ENCODE peak calls at places on chromosomes 3 and 15, in five cellular contexts. A is HepG2, E is H1, M is GM12878, U is K562. V is an unnamed sample.

GRCh38 chr3:56980798-56981390 is 79.6 kb upstream of the SPATA12 start:
- DNase-seq in M (no peak), A (no peak), U (no peak), E (no peak), V (no peak)

GRCh38 chr15:93029613-93030429 is 59.2 kb downstream of the RGMA start:
- DNase-seq in E (no peak), M (no peak), U (no peak), A (no peak), V (no peak)

GRCh38 chr15:62495670-62496328 is 330.7 kb upstream of the C2CD4B start:
- DNase-seq in U (no peak), E (no peak), A (no peak), M (no peak), V (no peak)

GRCh38 chr15:82936966-82937647 is 15.4 kb downstream of the HOMER2 start:
- DNase-seq in A (peak), M (no peak), U (no peak), E (no peak), V (no peak)

GRCh38 chr15:78790027-78790426 is 21.2 kb downstream of the ADAMTS7 start:
- DNase-seq in E (no peak), A (no peak), M (no peak), U (no peak), V (no peak)

GRCh38 chr3:111751961-111752360 is 107.1 kb upstream of the PHLDB2 start:
- DNase-seq in M (no peak), E (no peak), U (no peak), A (no peak), V (no peak)

GRCh38 chr15:35565901-35566300 is 19.9 kb upstream of the DPH6 start:
- DNase-seq in U (no peak), M (no peak), A (no peak), E (no peak), V (no peak)

GRCh38 chr15:57671636-57672035 is 34.9 kb upstream of the POLR2M start:
- DNase-seq in A (no peak), E (no peak), U (no peak), M (no peak), V (no peak)

GRCh38 chr3:139353920-139354556 is 10.2 kb downstream of the MRPS22 start:
- DNase-seq in E (no peak), M (no peak), A (peak), U (peak), V (no peak)

GRCh38 chr3:26438981-26439884 is 183.3 kb upstream of the LRRC3B start:
- DNase-seq in U (no peak), A (no peak), M (no peak), E (no peak), V (no peak)

DNA sequence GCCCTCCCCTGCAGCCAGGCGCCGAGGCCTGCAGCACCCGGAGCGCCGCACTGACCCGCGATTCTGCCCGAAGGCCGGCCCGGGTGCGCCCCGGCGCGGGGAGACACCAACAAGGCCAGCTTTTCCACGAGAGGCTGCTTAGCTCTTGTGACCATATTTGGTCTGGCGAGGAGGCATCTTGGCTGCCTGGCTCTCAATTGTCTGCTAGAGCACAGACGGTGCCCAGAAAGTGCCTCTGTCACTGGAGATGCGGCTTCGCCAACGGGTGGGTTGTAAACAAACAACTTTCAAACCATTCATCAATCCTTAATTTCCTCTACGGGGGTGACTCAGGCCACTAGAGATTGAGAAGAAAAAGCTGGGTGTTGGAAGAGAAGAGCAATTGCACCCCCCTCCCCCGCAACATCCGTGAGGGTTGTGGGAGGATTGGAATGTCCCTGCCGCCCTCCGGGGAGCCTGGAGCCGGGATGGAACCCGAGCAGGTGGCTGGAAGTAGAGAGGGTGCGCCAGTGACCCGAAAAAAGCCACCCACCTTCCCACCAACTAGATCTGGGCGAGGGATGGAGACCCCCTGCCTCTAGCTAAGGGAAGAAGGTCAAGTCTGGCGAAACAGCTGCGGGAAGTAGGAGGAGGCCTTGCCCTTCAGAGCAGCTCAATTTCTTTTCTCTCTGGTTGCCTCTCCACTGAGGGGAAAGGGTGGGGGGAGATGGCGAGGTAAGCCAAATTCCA is 783 bp upstream of the WWTR1 start:
- DNase-seq in E (no peak), A (no peak), M (no peak), U (no peak), V (peak)
- TF ChIP-seq ATF2 in E (no peak), A (peak), M (no peak), U (no peak), V (no peak)

GRCh38 chr3:167649731-167650130 is 4.0 kb downstream of the WDR49 start:
- DNase-seq in E (no peak), A (no peak), U (no peak), M (no peak), V (no peak)
- TF ChIP-seq ATF2 in E (no peak), A (no peak), U (no peak), M (no peak), V (no peak)

GRCh38 chr15:88655780-88656488 is 17.1 kb downstream of the ISG20 start:
- DNase-seq in U (no peak), E (no peak), M (no peak), A (no peak), V (no peak)

GRCh38 chr15:88654430-88655102 is 15.8 kb downstream of the ISG20 start:
- DNase-seq in U (no peak), E (no peak), A (no peak), M (no peak), V (no peak)

GRCh38 chr15:88653200-88654064 is 14.6 kb downstream of the ISG20 start:
- DNase-seq in A (no peak), M (no peak), E (no peak), U (no peak), V (no peak)

GRCh38 chr15:88656760-88657221 is 18.0 kb downstream of the ISG20 start:
- DNase-seq in M (peak), U (no peak), A (no peak), E (no peak), V (no peak)

DNA sequence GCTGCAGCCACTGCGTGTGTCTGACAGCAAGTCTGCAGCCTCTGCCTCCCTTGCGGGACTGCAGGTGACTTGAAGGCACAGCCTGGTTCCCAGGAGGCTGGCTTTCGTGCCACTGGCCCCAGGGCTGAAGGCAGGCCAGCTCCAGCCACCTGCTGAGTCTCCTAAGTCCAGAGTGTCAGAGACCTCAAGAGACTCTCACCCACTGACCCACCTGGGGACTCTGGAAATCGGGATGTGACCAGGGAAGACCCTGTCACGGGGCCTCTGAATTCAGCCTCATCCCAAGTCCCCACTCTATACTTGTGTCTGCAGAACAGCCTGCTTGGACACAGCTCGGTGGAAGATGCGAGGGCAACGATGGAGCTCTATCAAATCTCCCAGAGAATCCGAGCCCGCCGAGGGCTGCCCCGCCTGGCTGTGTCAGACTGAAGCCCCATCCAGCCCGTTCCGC is 16.3 kb downstream of the ISG20 start:
- DNase-seq in E (no peak), U (no peak), A (no peak), M (no peak), V (no peak)
- TF ChIP-seq ATF2 in E (no peak), U (no peak), A (no peak), M (no peak), V (no peak)

GRCh38 chr15:71357967-71358366 is 242.7 kb downstream of the THSD4 start:
- DNase-seq in U (no peak), M (no peak), A (no peak), E (no peak), V (no peak)
- TF ChIP-seq ATF2 in U (no peak), M (no peak), A (no peak), E (no peak), V (no peak)

GRCh38 chr3:14345496-14346150 is 56.8 kb upstream of the SLC6A6 start:
- DNase-seq in A (no peak), U (no peak), E (no peak), M (no peak), V (no peak)
- TF ChIP-seq ATF2 in A (no peak), U (no peak), E (no peak), M (no peak), V (no peak)

GRCh38 chr15:52730594-52730993 is 51.4 kb upstream of the ATOSA start:
- DNase-seq in M (no peak), U (no peak), E (no peak), A (no peak), V (no peak)

GRCh38 chr15:52727825-52728224 is 48.6 kb upstream of the ATOSA start:
- DNase-seq in E (no peak), A (no peak), U (no peak), M (no peak), V (no peak)

GRCh38 chr15:52731004-52731403 is 51.8 kb upstream of the ATOSA start:
- DNase-seq in M (no peak), A (no peak), E (no peak), U (no peak), V (no peak)

GRCh38 chr15:52730163-52730562 is 51.0 kb upstream of the ATOSA start:
- DNase-seq in U (no peak), M (peak), A (no peak), E (no peak), V (no peak)

DNA sequence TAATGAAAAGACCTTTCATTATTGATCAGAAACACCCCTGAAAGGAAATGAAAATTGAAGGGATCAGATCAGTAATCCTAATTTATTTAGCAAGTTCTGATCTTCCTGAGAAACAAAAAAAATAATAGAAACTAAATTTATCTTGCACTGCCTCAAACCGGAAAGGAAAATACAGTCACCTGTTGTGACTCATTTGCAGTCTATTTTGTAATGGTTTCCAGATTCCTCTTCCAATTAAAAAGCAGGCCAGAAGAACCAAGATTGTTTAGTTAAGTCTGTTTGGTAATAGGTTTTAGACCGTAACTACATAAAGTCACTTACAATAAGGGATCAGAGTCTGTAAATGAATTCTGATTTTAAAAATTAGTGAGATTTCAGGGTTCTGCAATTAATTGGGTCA is 49.7 kb upstream of the ATOSA start:
- DNase-seq in A (no peak), M (no peak), E (no peak), U (no peak), V (no peak)
- TF ChIP-seq ATF2 in A (no peak), M (no peak), E (no peak), U (no peak), V (no peak)

GRCh38 chr15:96268421-96269204 is 61.9 kb upstream of the NR2F2 start:
- DNase-seq in E (no peak), U (no peak), A (no peak), M (no peak), V (no peak)
- TF ChIP-seq ATF2 in E (no peak), U (no peak), A (no peak), M (no peak), V (no peak)